ENCODE peak calls at places on chromosomes 6 and 20, in ten cellular contexts. One of them, this sample, is unnamed. For H3K9me3, the result is how much of the 10 kb centered on the place peaks cover.

GRCh38 chr6:140062042-140063041 is 687.9 kb upstream of the CITED2 start:
- DNase-seq in ovary: peak
- DNase-seq in uterus: peak
- DNase-seq in A549: peak
- DNase-seq in hepatocyte: peak
- DNase-seq in AG04450: peak
- DNase-seq in astrocyte: peak
- DNase-seq in lung: peak
- DNase-seq in CD4-positive, alpha-beta T cell: no peak
- DNase-seq in tibial nerve: peak
- DNase-seq in this sample: no peak

GRCh38 chr6:79621579-79621978 is 9.6 kb upstream of the SH3BGRL2 start:
- DNase-seq in ovary: no peak
- DNase-seq in uterus: no peak
- DNase-seq in A549: no peak
- DNase-seq in hepatocyte: no peak
- DNase-seq in AG04450: no peak
- DNase-seq in astrocyte: no peak
- DNase-seq in lung: no peak
- DNase-seq in CD4-positive, alpha-beta T cell: no peak
- DNase-seq in tibial nerve: no peak
- DNase-seq in this sample: no peak

GRCh38 chr6:153024401-153025017 is 22.0 kb upstream of the MTRF1L start:
- DNase-seq in ovary: peak
- DNase-seq in uterus: peak
- DNase-seq in A549: peak
- DNase-seq in hepatocyte: peak
- DNase-seq in AG04450: no peak
- DNase-seq in astrocyte: no peak
- DNase-seq in lung: peak
- DNase-seq in CD4-positive, alpha-beta T cell: peak
- DNase-seq in tibial nerve: peak
- DNase-seq in this sample: peak

GRCh38 chr20:16942702-16943101 is 194.5 kb downstream of the OTOR start:
- DNase-seq in ovary: no peak
- DNase-seq in uterus: no peak
- DNase-seq in A549: no peak
- DNase-seq in hepatocyte: peak
- DNase-seq in AG04450: no peak
- DNase-seq in astrocyte: peak
- DNase-seq in lung: no peak
- DNase-seq in CD4-positive, alpha-beta T cell: no peak
- DNase-seq in tibial nerve: no peak
- DNase-seq in this sample: no peak

GRCh38 chr6:52547647-52548352 is 29.1 kb downstream of the TRAM2 start:
- DNase-seq in ovary: no peak
- DNase-seq in uterus: no peak
- DNase-seq in A549: no peak
- DNase-seq in hepatocyte: peak
- DNase-seq in AG04450: no peak
- DNase-seq in astrocyte: peak
- DNase-seq in lung: no peak
- DNase-seq in CD4-positive, alpha-beta T cell: no peak
- DNase-seq in tibial nerve: no peak
- DNase-seq in this sample: no peak

GRCh38 chr20:38421915-38422314 is 13.2 kb downstream of the SNHG17 start:
- DNase-seq in ovary: no peak
- DNase-seq in uterus: no peak
- DNase-seq in A549: no peak
- DNase-seq in hepatocyte: no peak
- DNase-seq in AG04450: no peak
- DNase-seq in astrocyte: no peak
- DNase-seq in lung: no peak
- DNase-seq in CD4-positive, alpha-beta T cell: no peak
- DNase-seq in tibial nerve: no peak
- DNase-seq in this sample: no peak

GRCh38 chr20:63103402-63104311 is 96.9 kb upstream of the BHLHE23 start:
- DNase-seq in ovary: no peak
- DNase-seq in uterus: no peak
- DNase-seq in A549: peak
- DNase-seq in hepatocyte: no peak
- DNase-seq in AG04450: no peak
- DNase-seq in astrocyte: no peak
- DNase-seq in lung: no peak
- DNase-seq in CD4-positive, alpha-beta T cell: no peak
- DNase-seq in tibial nerve: no peak
- DNase-seq in this sample: no peak

GRCh38 chr6:125829433-125829832 is 38.7 kb downstream of the NCOA7 start:
- DNase-seq in ovary: no peak
- DNase-seq in uterus: no peak
- DNase-seq in A549: no peak
- DNase-seq in hepatocyte: no peak
- DNase-seq in AG04450: no peak
- DNase-seq in astrocyte: no peak
- DNase-seq in lung: no peak
- DNase-seq in CD4-positive, alpha-beta T cell: peak
- DNase-seq in tibial nerve: no peak
- DNase-seq in this sample: no peak

GRCh38 chr6:71498643-71499042 is 210.0 kb downstream of the OGFRL1 start:
- DNase-seq in ovary: no peak
- DNase-seq in uterus: no peak
- DNase-seq in A549: no peak
- DNase-seq in hepatocyte: no peak
- DNase-seq in AG04450: no peak
- DNase-seq in astrocyte: no peak
- DNase-seq in lung: no peak
- DNase-seq in CD4-positive, alpha-beta T cell: no peak
- DNase-seq in tibial nerve: no peak
- DNase-seq in this sample: no peak

GRCh38 chr6:21907291-21907690 is 313.7 kb downstream of the SOX4 start:
- DNase-seq in ovary: no peak
- DNase-seq in uterus: no peak
- DNase-seq in A549: no peak
- DNase-seq in hepatocyte: no peak
- DNase-seq in AG04450: no peak
- DNase-seq in astrocyte: peak
- DNase-seq in lung: no peak
- DNase-seq in CD4-positive, alpha-beta T cell: no peak
- DNase-seq in tibial nerve: no peak
- DNase-seq in this sample: no peak

GRCh38 chr20:3330046-3330741 is 77.3 kb downstream of the DNAAF9 start:
- DNase-seq in ovary: no peak
- DNase-seq in uterus: no peak
- DNase-seq in A549: peak
- DNase-seq in hepatocyte: no peak
- DNase-seq in AG04450: no peak
- DNase-seq in astrocyte: no peak
- DNase-seq in lung: no peak
- DNase-seq in CD4-positive, alpha-beta T cell: no peak
- DNase-seq in tibial nerve: no peak
- DNase-seq in this sample: no peak

GRCh38 chr6:168128631-168129291 is 49.7 kb upstream of the FRMD1 start:
- DNase-seq in ovary: peak
- DNase-seq in uterus: no peak
- DNase-seq in A549: no peak
- DNase-seq in hepatocyte: no peak
- DNase-seq in AG04450: no peak
- DNase-seq in astrocyte: no peak
- DNase-seq in lung: no peak
- DNase-seq in CD4-positive, alpha-beta T cell: no peak
- DNase-seq in tibial nerve: no peak
- DNase-seq in this sample: peak

GRCh38 chr20:36173451-36173933 is 19.0 kb downstream of the EPB41L1 start:
- DNase-seq in ovary: no peak
- DNase-seq in uterus: no peak
- DNase-seq in A549: no peak
- DNase-seq in hepatocyte: peak
- DNase-seq in AG04450: no peak
- DNase-seq in astrocyte: no peak
- DNase-seq in lung: no peak
- DNase-seq in CD4-positive, alpha-beta T cell: no peak
- DNase-seq in tibial nerve: no peak
- DNase-seq in this sample: peak

GRCh38 chr6:81768150-81768942 is 15.9 kb upstream of the TENT5A start:
- DNase-seq in ovary: no peak
- DNase-seq in uterus: no peak
- DNase-seq in A549: no peak
- DNase-seq in hepatocyte: no peak
- DNase-seq in AG04450: no peak
- DNase-seq in astrocyte: no peak
- DNase-seq in lung: no peak
- DNase-seq in CD4-positive, alpha-beta T cell: no peak
- DNase-seq in tibial nerve: no peak
- DNase-seq in this sample: no peak

DNA sequence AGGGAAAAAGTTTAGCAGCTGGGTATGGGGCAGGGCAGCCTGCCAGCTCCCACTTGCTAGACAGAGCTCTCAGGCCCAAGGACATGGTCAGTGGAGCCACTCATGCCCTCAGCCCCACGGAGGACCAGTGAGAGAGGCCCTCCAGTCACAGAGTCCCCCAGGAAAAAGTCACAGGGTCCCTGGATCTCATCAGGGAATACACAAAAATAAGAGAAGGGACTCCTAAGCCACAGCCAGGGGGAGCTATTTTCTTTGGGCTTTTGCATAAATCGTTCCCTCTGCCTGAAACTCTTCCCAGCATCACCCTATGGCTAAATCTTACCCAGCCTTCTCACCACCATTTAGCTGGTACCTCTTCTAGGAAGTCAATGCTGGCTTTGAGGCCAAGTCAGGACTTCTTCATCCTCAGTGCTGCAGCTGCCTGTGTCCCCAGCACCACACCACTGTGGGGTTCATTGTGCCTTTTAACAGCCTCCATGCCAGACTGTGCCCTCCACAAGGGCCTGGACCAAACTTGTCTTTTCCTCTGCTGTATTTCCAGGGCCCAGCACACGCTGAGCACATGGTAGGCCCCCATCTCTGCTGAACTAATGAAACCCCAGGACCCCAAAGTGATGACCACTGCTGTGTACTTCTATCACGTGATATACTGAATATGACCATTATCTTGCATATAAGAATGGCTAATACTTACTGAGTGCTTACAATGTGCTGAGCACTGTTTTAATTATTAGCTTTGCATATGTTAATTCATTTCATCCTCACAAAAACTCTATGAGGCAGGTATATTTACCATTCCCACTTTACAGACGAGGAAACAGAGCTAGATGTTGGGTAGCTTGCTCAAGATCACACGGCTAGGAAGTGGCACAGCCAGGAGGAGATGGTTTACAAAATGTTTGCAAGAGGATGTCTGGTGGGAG is 2.0 kb downstream of the ZNF335 start:
- DNase-seq in ovary: peak
- DNase-seq in uterus: no peak
- DNase-seq in A549: peak
- DNase-seq in hepatocyte: peak
- DNase-seq in AG04450: peak
- DNase-seq in astrocyte: peak
- DNase-seq in lung: no peak
- DNase-seq in CD4-positive, alpha-beta T cell: no peak
- DNase-seq in tibial nerve: no peak
- DNase-seq in this sample: peak
- TF ChIP-seq CTCF in ovary: peak
- TF ChIP-seq CTCF in uterus: peak
- TF ChIP-seq CTCF in A549: peak
- TF ChIP-seq CTCF in hepatocyte: peak
- TF ChIP-seq CTCF in AG04450: peak
- TF ChIP-seq CTCF in astrocyte: peak
- TF ChIP-seq CTCF in lung: peak
- TF ChIP-seq CTCF in CD4-positive, alpha-beta T cell: peak
- TF ChIP-seq CTCF in tibial nerve: peak
- TF ChIP-seq CTCF in this sample: peak

GRCh38 chr6:28734443-28734959 is 189.3 kb downstream of the TRIM27 start:
- DNase-seq in ovary: no peak
- DNase-seq in uterus: no peak
- DNase-seq in A549: no peak
- DNase-seq in hepatocyte: no peak
- DNase-seq in AG04450: no peak
- DNase-seq in astrocyte: no peak
- DNase-seq in lung: no peak
- DNase-seq in CD4-positive, alpha-beta T cell: no peak
- DNase-seq in tibial nerve: no peak
- DNase-seq in this sample: no peak
- H3K9me3 ChIP-seq in ovary: under half
- H3K9me3 ChIP-seq in uterus: under half
- H3K9me3 ChIP-seq in A549: under half
- H3K9me3 ChIP-seq in hepatocyte: under half
- H3K9me3 ChIP-seq in AG04450: under half
- H3K9me3 ChIP-seq in astrocyte: under half
- H3K9me3 ChIP-seq in lung: under half
- H3K9me3 ChIP-seq in CD4-positive, alpha-beta T cell: half or more
- H3K9me3 ChIP-seq in tibial nerve: under half
- H3K9me3 ChIP-seq in this sample: under half

DNA sequence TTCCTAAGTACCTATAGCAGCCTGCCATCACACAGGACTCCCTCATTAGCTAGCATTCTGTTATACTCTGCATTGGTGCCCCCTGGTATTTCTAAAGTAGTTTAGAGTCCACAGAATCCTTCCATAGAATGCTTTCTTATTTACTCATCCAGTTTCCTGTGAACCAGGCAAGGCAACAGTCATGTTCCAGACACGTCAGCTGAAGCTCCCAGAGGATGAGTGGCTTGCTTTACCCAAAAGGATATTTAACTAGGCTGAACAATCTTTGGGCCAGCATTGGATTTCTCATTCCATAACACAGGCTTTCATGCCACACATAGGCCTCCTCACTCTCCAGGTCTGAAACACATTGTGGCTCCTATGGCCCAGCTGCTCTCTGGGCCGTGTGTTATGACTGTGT is 203.8 kb upstream of the MAP3K7 start:
- DNase-seq in ovary: no peak
- DNase-seq in uterus: no peak
- DNase-seq in A549: no peak
- DNase-seq in hepatocyte: peak
- DNase-seq in AG04450: peak
- DNase-seq in astrocyte: peak
- DNase-seq in lung: no peak
- DNase-seq in CD4-positive, alpha-beta T cell: no peak
- DNase-seq in tibial nerve: no peak
- DNase-seq in this sample: no peak
- TF ChIP-seq CTCF in ovary: no peak
- TF ChIP-seq CTCF in uterus: no peak
- TF ChIP-seq CTCF in A549: no peak
- TF ChIP-seq CTCF in hepatocyte: no peak
- TF ChIP-seq CTCF in AG04450: no peak
- TF ChIP-seq CTCF in astrocyte: no peak
- TF ChIP-seq CTCF in lung: no peak
- TF ChIP-seq CTCF in CD4-positive, alpha-beta T cell: no peak
- TF ChIP-seq CTCF in tibial nerve: no peak
- TF ChIP-seq CTCF in this sample: no peak

DNA sequence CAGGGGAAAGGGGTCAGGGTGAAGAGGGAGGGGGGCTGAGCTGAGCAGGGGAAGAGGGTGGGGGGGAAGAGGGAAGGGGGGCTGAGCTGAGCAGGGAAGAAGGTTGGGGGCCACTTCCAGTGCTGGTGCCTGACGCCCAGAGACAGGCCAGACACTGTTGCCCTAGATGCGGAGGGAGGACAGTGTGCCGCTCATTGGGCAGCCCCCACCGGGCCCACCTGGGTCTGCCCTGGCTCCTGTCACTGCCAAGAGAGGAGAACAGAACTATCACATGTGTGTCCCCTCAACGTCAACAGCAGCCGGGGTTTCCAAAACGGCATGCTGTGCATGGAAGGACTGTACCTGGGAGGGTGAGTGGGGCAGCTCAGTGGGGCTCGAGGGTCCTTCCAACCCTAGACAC is 342.1 kb downstream of the CDH4 start:
- DNase-seq in ovary: no peak
- DNase-seq in uterus: no peak
- DNase-seq in A549: no peak
- DNase-seq in hepatocyte: no peak
- DNase-seq in AG04450: no peak
- DNase-seq in astrocyte: no peak
- DNase-seq in lung: no peak
- DNase-seq in CD4-positive, alpha-beta T cell: no peak
- DNase-seq in tibial nerve: no peak
- DNase-seq in this sample: no peak
- H3K9me3 ChIP-seq in ovary: under half
- H3K9me3 ChIP-seq in uterus: under half
- H3K9me3 ChIP-seq in A549: under half
- H3K9me3 ChIP-seq in hepatocyte: under half
- H3K9me3 ChIP-seq in AG04450: half or more
- H3K9me3 ChIP-seq in astrocyte: under half
- H3K9me3 ChIP-seq in lung: under half
- H3K9me3 ChIP-seq in CD4-positive, alpha-beta T cell: under half
- H3K9me3 ChIP-seq in tibial nerve: under half
- H3K9me3 ChIP-seq in this sample: under half

This sample was measured in endodermal cell.